ENCODE peak calls at places on chromosomes 12 and 14, in four cellular contexts. L, Z, W and K are unnamed samples.

GRCh38 chr14:50615566-50615965 is 52.5 kb downstream of the SAV1 start:
- DNase-seq in L (no peak), Z (no peak), W (no peak), K (no peak)

GRCh38 chr12:116068371-116068770 is 209.1 kb downstream of the MED13L start:
- DNase-seq in L (no peak), Z (no peak), W (no peak), K (no peak)

GRCh38 chr14:60616326-60617044 is 32.8 kb downstream of the SIX1 start:
- DNase-seq in L (no peak), Z (no peak), W (no peak), K (no peak)

GRCh38 chr14:22850944-22851790 is 14.8 kb downstream of the MMP14 start:
- DNase-seq in L (peak; percentile 68), Z (peak; percentile 92), W (peak; percentile 93), K (peak; percentile 78)

GRCh38 chr12:19792028-19792427 is 352.7 kb downstream of the AEBP2 start:
- DNase-seq in L (no peak), Z (no peak), W (no peak), K (no peak)

GRCh38 chr12:87690236-87690810 is 338.9 kb downstream of the C12orf50 start:
- DNase-seq in L (no peak), Z (peak; percentile 44), W (no peak), K (no peak)

GRCh38 chr12:25352078-25352918 is 101.6 kb upstream of the KRAS start:
- DNase-seq in L (no peak), Z (no peak), W (no peak), K (no peak)

GRCh38 chr14:21796912-21797311 is 123.3 kb upstream of the OR4E1 start:
- DNase-seq in L (no peak), Z (no peak), W (no peak), K (no peak)

GRCh38 chr12:24997970-24998582 is 49.2 kb upstream of the BCAT1 start:
- DNase-seq in L (no peak), Z (no peak), W (no peak), K (no peak)

GRCh38 chr14:75995372-75996041 is 9.9 kb downstream of the IFT43 start:
- DNase-seq in L (no peak), Z (no peak), W (peak; percentile 69), K (peak; percentile 49)

GRCh38 chr14:76320486-76320885 is 55.5 kb upstream of the ESRRB start:
- DNase-seq in L (no peak), Z (no peak), W (no peak), K (no peak)

GRCh38 chr12:52975820-52976573 is 27.1 kb downstream of the KRT18 start:
- DNase-seq in L (no peak), Z (peak; percentile 67), W (no peak), K (no peak)

GRCh38 chr12:71070416-71071155 is 87.2 kb downstream of the TSPAN8 start:
- DNase-seq in L (no peak), Z (peak; percentile 50), W (no peak), K (no peak)

GRCh38 chr12:69007858-69008314 is 74.9 kb upstream of the CPM start:
- DNase-seq in L (no peak), Z (peak; percentile 21), W (no peak), K (no peak)

GRCh38 chr12:126950266-126950665 is 1316.7 kb upstream of the TMEM132C start:
- DNase-seq in L (no peak), Z (no peak), W (no peak), K (no peak)

GRCh38 chr12:31029466-31029865 is 44.2 kb upstream of the DDX11 start:
- DNase-seq in L (no peak), Z (no peak), W (no peak), K (no peak)

GRCh38 chr14:62745496-62745895 is 299.8 kb downstream of the KCNH5 start:
- DNase-seq in L (no peak), Z (peak; percentile 9), W (no peak), K (no peak)

GRCh38 chr12:74066476-74066875 is 471.2 kb upstream of the ATXN7L3B start:
- DNase-seq in L (no peak), Z (peak; percentile 41), W (no peak), K (no peak)

GRCh38 chr12:3222306-3222705 is 145.1 kb downstream of the TSPAN9 start:
- DNase-seq in L (no peak), Z (no peak), W (no peak), K (no peak)

GRCh38 chr12:77493311-77493710 is 337.4 kb upstream of the NAV3 start:
- DNase-seq in L (no peak), Z (no peak), W (no peak), K (no peak)

GRCh38 chr12:131832393-131833231 is 4.4 kb downstream of the MMP17 start:
- DNase-seq in L (no peak), Z (peak; percentile 51), W (peak; percentile 90), K (peak; percentile 79)

GRCh38 chr14:52793061-52793460 is 1.7 kb upstream of the GNPNAT1 start:
- DNase-seq in L (no peak), Z (no peak), W (no peak), K (no peak)

GRCh38 chr14:52790011-52790755 is 1.2 kb downstream of the GNPNAT1 start:
- DNase-seq in L (no peak), Z (peak; percentile 31), W (no peak), K (no peak)

GRCh38 chr14:52790756-52791203 is 627 bp downstream of the GNPNAT1 start:
- DNase-seq in L (no peak), Z (no peak), W (no peak), K (no peak)

GRCh38 chr14:52791204-52792096 is at the start of gene GNPNAT1:
- DNase-seq in L (peak; percentile 39), Z (peak; percentile 97), W (peak; percentile 83), K (peak; percentile 87)

GRCh38 chr14:52792097-52792415 is 649 bp upstream of the GNPNAT1 start:
- DNase-seq in L (peak; percentile 22), Z (no peak), W (no peak), K (no peak)
- H3K27ac ChIP-seq in L (peak overlapping the region; percentile 88), Z (peak overlapping the region; percentile 83), W (peak overlapping the region; percentile 30), K (peak overlapping the region; percentile 90)

GRCh38 chr14:102484316-102484715 is 25.3 kb downstream of the ANKRD9 start:
- DNase-seq in L (no peak), Z (no peak), W (no peak), K (no peak)

GRCh38 chr14:102487204-102487577 is 22.4 kb downstream of the ANKRD9 start:
- DNase-seq in L (no peak), Z (no peak), W (peak; percentile 28), K (no peak)

GRCh38 chr14:102485693-102486512 is 23.7 kb downstream of the ANKRD9 start:
- DNase-seq in L (no peak), Z (no peak), W (no peak), K (peak; percentile 42)

GRCh38 chr14:102490456-102490855 is 19.1 kb downstream of the ANKRD9 start:
- DNase-seq in L (no peak), Z (no peak), W (no peak), K (no peak)

DNA sequence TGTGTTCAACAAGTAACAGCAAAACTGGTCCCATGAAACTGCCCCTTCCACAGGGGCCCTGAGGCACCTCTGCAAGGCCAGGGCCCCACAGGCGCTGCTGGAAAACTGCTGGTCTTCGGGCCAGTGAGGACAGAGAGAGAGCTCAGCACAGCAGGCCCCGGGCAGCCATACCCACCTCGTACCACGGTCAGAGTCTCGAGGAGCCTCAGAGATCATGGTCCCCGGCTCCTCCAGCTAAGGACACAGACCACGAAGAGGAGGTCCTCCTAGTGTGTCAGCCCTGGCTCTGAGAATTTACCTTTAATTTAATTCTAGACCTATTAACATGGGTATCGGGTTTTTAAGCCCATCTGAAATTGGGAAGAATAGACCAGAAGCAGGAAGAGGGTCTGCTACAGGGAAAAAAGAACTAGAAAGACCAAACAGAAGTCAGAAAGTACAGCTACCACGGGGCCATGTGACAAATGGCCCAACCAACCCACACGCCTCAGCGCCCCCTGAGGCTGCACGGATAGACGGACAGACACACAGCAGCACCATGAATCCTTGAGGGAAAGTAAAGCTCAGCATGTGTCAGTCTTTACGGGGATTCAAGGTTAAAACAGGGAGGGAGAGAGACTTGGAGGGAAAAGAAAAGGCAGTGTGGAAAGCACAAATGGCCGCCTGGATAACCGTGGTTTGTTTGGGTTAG is 22.9 kb downstream of the ANKRD9 start:
- DNase-seq in L (no peak), Z (no peak), W (no peak), K (no peak)
- H3K27ac ChIP-seq in L (no peak overlapping the region), Z (no peak overlapping the region), W (no peak overlapping the region), K (peak overlapping the region; percentile 9)

GRCh38 chr12:93880853-93881522 is 203.8 kb downstream of the CRADD start:
- DNase-seq in L (no peak), Z (no peak), W (no peak), K (no peak)
- H3K27ac ChIP-seq in L (no peak overlapping the region), Z (no peak overlapping the region), W (no peak overlapping the region), K (no peak overlapping the region)

GRCh38 chr14:56300495-56300894 is 182.3 kb downstream of the PELI2 start:
- DNase-seq in L (no peak), Z (no peak), W (no peak), K (no peak)

GRCh38 chr14:56304456-56304855 is 186.2 kb downstream of the PELI2 start:
- DNase-seq in L (no peak), Z (no peak), W (no peak), K (no peak)

GRCh38 chr14:56295743-56296142 is 177.5 kb downstream of the PELI2 start:
- DNase-seq in L (peak; percentile 62), Z (no peak), W (no peak), K (no peak)

GRCh38 chr14:56297449-56297848 is 179.2 kb downstream of the PELI2 start:
- DNase-seq in L (no peak), Z (no peak), W (no peak), K (no peak)

GRCh38 chr14:56299306-56299984 is 181.2 kb downstream of the PELI2 start:
- DNase-seq in L (no peak), Z (no peak), W (no peak), K (no peak)
- H3K27ac ChIP-seq in L (no peak overlapping the region), Z (no peak overlapping the region), W (no peak overlapping the region), K (no peak overlapping the region)

GRCh38 chr12:12726543-12727093 is 9.4 kb downstream of the CDKN1B start:
- DNase-seq in L (no peak), Z (peak; percentile 57), W (no peak), K (no peak)
- H3K27ac ChIP-seq in L (peak overlapping the region; percentile 97), Z (peak overlapping the region; percentile 97), W (peak overlapping the region; percentile 89), K (peak overlapping the region; percentile 100)